ENCODE peak calls at places on chromosomes 16 and 17, in eight cellular contexts. E is PC-3, B is neuronal stem cell, T is SK-N-SH, C is mesenchymal stem cell, M is endothelial cell of umbilical vein, X is MM.1S, V is neural progenitor cell. L is an unnamed sample.

GRCh38 chr17:10574324-10574723 is 24.9 kb upstream of the MYH2 start:
- DNase-seq in V (no peak), B (no peak), X (no peak), T (no peak), C (peak; percentile 60), E (no peak), M (no peak), L (no peak)

GRCh38 chr17:6346986-6347385 is 87.9 kb downstream of the AIPL1 start:
- DNase-seq in E (no peak), T (no peak), X (no peak), M (no peak), C (no peak), V (no peak), B (no peak), L (no peak)

GRCh38 chr17:12545877-12546513 is 119.7 kb upstream of the MYOCD start:
- DNase-seq in B (peak; percentile 51), E (peak; percentile 67), M (peak; percentile 4), T (peak; percentile 45), C (peak; percentile 66), V (peak; percentile 68), X (peak; percentile 8), L (peak; percentile 50)

GRCh38 chr17:6461792-6462524 is 17.7 kb downstream of the PIMREG start:
- DNase-seq in E (no peak), V (peak; percentile 87), T (no peak), M (no peak), X (no peak), B (no peak), C (peak; percentile 50), L (no peak)

GRCh38 chr16:11205065-11205699 is 50.8 kb downstream of the SOCS1 start:
- DNase-seq in T (no peak), X (no peak), M (no peak), E (no peak), V (no peak), C (no peak), B (no peak), L (no peak)

GRCh38 chr16:79618712-79619050 is 18.1 kb upstream of the MAF start:
- DNase-seq in B (no peak), V (no peak), M (no peak), T (no peak), C (no peak), E (no peak), X (no peak), L (no peak)

GRCh38 chr16:8929086-8929748 is 34.5 kb downstream of the USP7 start:
- DNase-seq in X (no peak), M (no peak), B (no peak), E (no peak), V (no peak), T (no peak), C (no peak), L (no peak)

GRCh38 chr16:49281843-49282642 is 405 bp upstream of the CBLN1 start:
- DNase-seq in E (peak; percentile 46), V (peak; percentile 99), M (peak; percentile 70), C (peak; percentile 26), B (peak; percentile 98), X (peak; percentile 96), T (peak; percentile 100), L (peak; percentile 97)

GRCh38 chr17:63278731-63279442 is 167.2 kb downstream of the CYB561 start:
- DNase-seq in V (no peak), E (no peak), X (no peak), C (no peak), M (peak; percentile 28), T (no peak), B (no peak), L (no peak)

GRCh38 chr17:14748036-14748715 is 447.3 kb downstream of the HS3ST3B1 start:
- DNase-seq in X (no peak), E (peak; percentile 88), V (no peak), B (no peak), T (no peak), C (no peak), M (no peak), L (peak; percentile 36)

GRCh38 chr16:88359008-88359407 is 23.8 kb upstream of the ZNF469 start:
- DNase-seq in T (peak; percentile 22), V (no peak), X (no peak), B (no peak), C (no peak), M (no peak), E (no peak), L (no peak)

GRCh38 chr17:78616946-78617345 is 39.8 kb upstream of the DNAH17 start:
- DNase-seq in X (no peak), B (no peak), T (no peak), V (no peak), M (no peak), E (no peak), C (no peak), L (no peak)

GRCh38 chr17:55710829-55711496 is 11.7 kb downstream of the TMEM100 start:
- DNase-seq in T (no peak), C (no peak), M (peak; percentile 80), V (no peak), X (no peak), E (no peak), B (no peak), L (no peak)

GRCh38 chr17:3963214-3964201 is 729 bp downstream of the ATP2A3 start:
- DNase-seq in M (no peak), E (no peak), T (peak; percentile 54), V (peak; percentile 52), C (no peak), B (no peak), X (peak; percentile 73), L (peak; percentile 95)
- H2AFZ ChIP-seq in M (peak overlapping the region; percentile 44), E (no peak overlapping the region), T (no peak overlapping the region), V (no peak overlapping the region), C (no peak overlapping the region), B (peak overlapping the region; percentile 35), X (peak overlapping the region; percentile 36), L (no peak overlapping the region)

GRCh38 chr16:55555436-55555835 is 11.0 kb upstream of the CAPNS2 start:
- DNase-seq in B (no peak), M (no peak), C (no peak), V (no peak), E (no peak), X (no peak), T (no peak), L (no peak)

GRCh38 chr16:55557186-55557585 is 9.3 kb upstream of the CAPNS2 start:
- DNase-seq in C (no peak), M (no peak), E (no peak), B (no peak), T (no peak), X (no peak), V (no peak), L (no peak)

DNA sequence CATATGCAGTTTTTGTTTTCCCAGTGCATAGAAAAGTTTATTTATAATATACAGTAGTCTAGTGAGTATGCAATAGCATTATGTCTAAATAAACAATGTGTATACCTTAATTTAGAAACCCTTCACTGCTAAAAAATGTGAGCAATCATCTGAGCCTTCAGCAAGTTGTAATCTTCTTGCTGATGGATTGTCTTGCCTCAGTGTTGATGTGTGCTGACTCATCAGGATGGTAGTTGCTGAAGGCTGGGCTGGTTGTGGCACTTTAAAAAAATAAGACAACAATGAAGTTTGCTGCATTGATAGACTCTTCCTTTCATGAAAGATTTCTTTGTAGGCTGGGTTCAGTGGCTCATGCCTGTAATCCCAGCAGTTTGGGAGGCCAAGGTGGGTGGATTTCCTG is 13.9 kb upstream of the CAPNS2 start:
- DNase-seq in X (no peak), B (no peak), M (peak; percentile 59), V (no peak), C (peak; percentile 67), E (peak; percentile 51), T (no peak), L (no peak)
- H3K4me2 ChIP-seq in X (no peak overlapping the region), B (no peak overlapping the region), M (no peak overlapping the region), V (no peak overlapping the region), C (no peak overlapping the region), E (no peak overlapping the region), T (no peak overlapping the region), L (no peak overlapping the region)

GRCh38 chr17:15920758-15921239 is 24.1 kb upstream of the ADORA2B start:
- DNase-seq in T (no peak), E (peak; percentile 100), B (no peak), M (no peak), X (no peak), C (peak; percentile 98), V (no peak), L (no peak)

GRCh38 chr17:15919466-15919865 is 25.5 kb upstream of the ADORA2B start:
- DNase-seq in T (no peak), C (no peak), X (no peak), V (no peak), M (no peak), B (no peak), E (no peak), L (no peak)

GRCh38 chr17:15922586-15922985 is 22.3 kb upstream of the ADORA2B start:
- DNase-seq in T (no peak), C (no peak), B (no peak), X (no peak), V (no peak), E (peak; percentile 58), M (no peak), L (no peak)

GRCh38 chr17:15918661-15919259 is 26.2 kb upstream of the ADORA2B start:
- DNase-seq in V (no peak), M (peak; percentile 6), T (no peak), E (peak; percentile 75), C (no peak), X (no peak), B (no peak), L (no peak)

DNA sequence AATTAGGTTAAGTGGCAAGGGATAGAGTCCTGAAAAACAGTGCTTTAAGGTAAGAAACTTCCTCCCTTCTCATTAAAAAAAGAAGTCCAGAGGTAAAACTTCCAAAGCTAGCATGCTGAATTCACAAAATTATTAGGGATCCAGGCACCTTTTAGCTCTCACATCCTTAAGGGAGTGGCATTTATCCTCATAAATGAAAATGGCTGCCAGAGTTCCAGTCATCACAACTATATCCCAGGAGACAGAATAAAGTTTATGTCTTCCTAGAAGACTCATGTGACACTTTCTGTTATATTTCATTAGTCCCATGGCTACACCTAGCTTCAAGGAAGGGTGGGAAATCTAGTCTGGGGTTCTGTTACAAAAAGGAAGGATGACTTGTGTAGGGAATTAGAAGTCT is 23.3 kb upstream of the ADORA2B start:
- DNase-seq in T (no peak), V (no peak), X (no peak), M (no peak), B (no peak), C (no peak), E (no peak), L (no peak)
- H2AFZ ChIP-seq in T (no peak overlapping the region), V (no peak overlapping the region), X (no peak overlapping the region), M (no peak overlapping the region), B (no peak overlapping the region), C (no peak overlapping the region), E (no peak overlapping the region), L (no peak overlapping the region)

GRCh38 chr17:40564883-40565744 is at the start of gene CCR7:
- DNase-seq in T (no peak), E (no peak), X (no peak), V (no peak), B (no peak), C (no peak), M (no peak), L (peak; percentile 75)

GRCh38 chr17:40564195-40564882 is 933 bp downstream of the CCR7 start:
- DNase-seq in T (no peak), C (no peak), B (no peak), X (no peak), E (no peak), V (no peak), M (no peak), L (no peak)

GRCh38 chr17:40561871-40562611 is 3.2 kb downstream of the CCR7 start:
- DNase-seq in T (no peak), B (no peak), X (peak; percentile 71), E (no peak), C (no peak), V (no peak), M (no peak), L (peak; percentile 51)

GRCh38 chr17:40562841-40563370 is 2.4 kb downstream of the CCR7 start:
- DNase-seq in B (no peak), T (no peak), V (no peak), M (no peak), E (no peak), C (no peak), X (no peak), L (no peak)

GRCh38 chr17:40563371-40564052 is 1.8 kb downstream of the CCR7 start:
- DNase-seq in T (no peak), X (no peak), V (no peak), M (no peak), C (no peak), B (no peak), E (no peak), L (no peak)
- H3K4me2 ChIP-seq in T (no peak overlapping the region), X (no peak overlapping the region), V (no peak overlapping the region), M (no peak overlapping the region), C (no peak overlapping the region), B (no peak overlapping the region), E (no peak overlapping the region), L (peak overlapping the region; percentile 10)

L was measured in OCI-LY7.